ENCODE peak calls at places on chromosomes 5 and 9, in four cellular contexts. Z, A, M and P are unnamed samples.

GRCh38 chr5:156500755-156501154 is 173.8 kb downstream of the SGCD start:
- DNase-seq in M (no peak), Z (no peak), A (no peak), P (no peak)

GRCh38 chr9:121604242-121604641 is 47.2 kb upstream of the DAB2IP start:
- DNase-seq in M (peak), A (no peak), Z (no peak), P (no peak)

GRCh38 chr9:80501635-80502034 is 929.9 kb downstream of the TLE4 start:
- DNase-seq in Z (no peak), M (no peak), A (no peak), P (no peak)

GRCh38 chr9:37692622-37693221 is 42.0 kb downstream of the FRMPD1 start:
- DNase-seq in A (no peak), M (no peak), Z (no peak), P (no peak)

GRCh38 chr9:84669008-84669292 is 579 bp upstream of the NTRK2 start:
- DNase-seq in A (no peak), M (no peak), Z (no peak), P (no peak)

GRCh38 chr5:58983496-58983895 is 400.6 kb downstream of the RAB3C start:
- DNase-seq in Z (no peak), M (no peak), A (no peak), P (no peak)

GRCh38 chr9:71115448-71115975 is 5.9 kb downstream of the TRPM3 start:
- DNase-seq in A (no peak), M (no peak), Z (no peak), P (no peak)

GRCh38 chr9:134983094-134983493 is 65.4 kb upstream of the FCN1 start:
- DNase-seq in A (no peak), M (no peak), Z (peak), P (peak)

GRCh38 chr5:165360366-165361142 is 1855.1 kb downstream of the MAT2B start:
- DNase-seq in A (no peak), M (no peak), Z (no peak), P (no peak)

GRCh38 chr5:165361143-165361542 is 1855.7 kb downstream of the MAT2B start:
- DNase-seq in A (no peak), M (no peak), Z (no peak), P (no peak)
- TF ChIP-seq HMGXB4 in A (no peak), M (no peak), Z (no peak), P (no peak)

DNA sequence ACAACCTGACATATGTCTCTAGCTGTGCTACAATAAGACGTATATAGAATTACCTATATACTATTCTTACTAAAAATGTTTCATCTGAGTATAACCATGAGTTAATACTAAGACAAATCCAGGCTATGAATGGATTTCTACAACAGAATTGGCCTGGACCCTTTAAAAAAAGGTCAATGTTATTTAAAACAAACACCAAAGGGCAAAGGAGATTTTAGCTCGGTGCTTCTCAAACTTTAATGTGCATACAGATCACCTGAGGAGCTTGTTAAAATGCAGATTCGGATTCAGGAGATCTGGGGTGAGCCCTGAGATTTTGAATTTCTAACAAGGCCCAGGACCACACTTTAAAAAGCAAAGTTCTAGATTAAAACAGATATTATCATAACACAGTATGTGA is 6.5 kb downstream of the TNFSF8 start:
- DNase-seq in A (no peak), M (no peak), Z (no peak), P (no peak)
- TF ChIP-seq HMGXB4 in A (no peak), M (no peak), Z (no peak), P (no peak)

GRCh38 chr9:72443855-72444254 is 77.6 kb upstream of the TMC1 start:
- DNase-seq in A (peak), Z (no peak), M (no peak), P (no peak)
- TF ChIP-seq HMGXB4 in A (no peak), Z (no peak), M (no peak), P (no peak)

DNA sequence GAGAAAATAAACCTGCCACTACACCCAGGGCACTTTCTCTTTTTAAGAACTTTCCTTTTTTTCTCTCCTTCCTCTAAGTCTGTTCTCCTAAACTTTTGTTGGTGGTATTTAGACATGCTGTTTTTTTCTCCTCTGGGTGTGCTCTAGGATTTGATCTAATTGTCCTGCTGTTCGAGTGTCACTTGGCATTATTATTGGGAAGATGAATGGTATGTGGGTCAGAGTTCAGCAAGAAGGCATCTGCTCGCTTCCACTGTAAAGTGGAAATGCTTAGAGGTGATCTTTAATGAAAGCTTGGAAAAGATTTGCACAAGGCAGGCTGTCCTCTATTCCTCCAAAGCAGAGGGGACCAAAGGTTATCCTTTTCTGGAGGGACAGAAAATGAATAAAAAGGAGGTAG is 1.3 kb upstream of the PLPPR1 start:
- DNase-seq in A (no peak), Z (no peak), M (no peak), P (no peak)
- TF ChIP-seq HMGXB4 in A (no peak), Z (no peak), M (no peak), P (no peak)

DNA sequence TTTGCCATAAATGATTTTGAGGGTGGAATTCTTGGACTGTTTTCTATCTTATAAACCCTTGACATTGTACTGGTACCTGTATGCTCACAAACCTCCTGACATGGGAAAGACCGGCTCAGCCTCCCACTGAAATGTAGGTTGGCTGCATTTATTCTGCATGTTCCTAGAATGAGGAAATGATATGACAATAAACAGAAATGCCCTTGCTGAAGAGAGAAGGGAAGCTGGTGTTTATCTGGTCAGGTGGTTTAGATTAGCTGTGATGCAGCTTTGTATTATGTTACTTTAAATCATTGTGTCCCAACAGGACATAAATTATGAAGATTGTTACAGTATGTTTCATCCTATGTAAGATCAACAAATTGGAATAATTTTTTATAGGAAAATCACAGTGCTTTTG is 23.1 kb upstream of the CATSPER3 start:
- DNase-seq in Z (no peak), M (no peak), A (no peak), P (no peak)
- TF ChIP-seq HMGXB4 in Z (no peak), M (no peak), A (no peak), P (no peak)

GRCh38 chr9:93568169-93568568 is 8.2 kb upstream of the PHF2 start:
- DNase-seq in Z (no peak), A (no peak), M (no peak), P (no peak)

GRCh38 chr9:93565089-93565488 is 11.3 kb upstream of the PHF2 start:
- DNase-seq in M (no peak), A (no peak), Z (no peak), P (no peak)

GRCh38 chr9:93566408-93567270 is 9.7 kb upstream of the PHF2 start:
- DNase-seq in Z (peak), M (peak), A (peak), P (peak)

GRCh38 chr9:93569775-93570174 is 6.6 kb upstream of the PHF2 start:
- DNase-seq in M (no peak), Z (no peak), A (no peak), P (no peak)

GRCh38 chr9:93567271-93567959 is 9.0 kb upstream of the PHF2 start:
- DNase-seq in Z (no peak), M (no peak), A (no peak), P (no peak)
- TF ChIP-seq HMGXB4 in Z (no peak), M (no peak), A (no peak), P (no peak)

GRCh38 chr9:126862461-126862830 is 2.0 kb downstream of the ZBTB34 start:
- DNase-seq in M (no peak), Z (no peak), A (no peak), P (no peak)

GRCh38 chr9:126861707-126862460 is 1.4 kb downstream of the ZBTB34 start:
- DNase-seq in M (no peak), Z (peak), A (no peak), P (no peak)

GRCh38 chr9:126860077-126860756 is at the start of gene ZBTB34:
- DNase-seq in A (peak), Z (peak), M (peak), P (peak)

GRCh38 chr9:126859111-126859510 is 1.3 kb upstream of the ZBTB34 start:
- DNase-seq in M (no peak), Z (no peak), A (no peak), P (no peak)

GRCh38 chr9:126860757-126861466 is 473 bp downstream of the ZBTB34 start:
- DNase-seq in A (no peak), Z (no peak), M (no peak), P (peak)
- TF ChIP-seq HMGXB4 in A (no peak), Z (no peak), M (peak), P (no peak)

DNA sequence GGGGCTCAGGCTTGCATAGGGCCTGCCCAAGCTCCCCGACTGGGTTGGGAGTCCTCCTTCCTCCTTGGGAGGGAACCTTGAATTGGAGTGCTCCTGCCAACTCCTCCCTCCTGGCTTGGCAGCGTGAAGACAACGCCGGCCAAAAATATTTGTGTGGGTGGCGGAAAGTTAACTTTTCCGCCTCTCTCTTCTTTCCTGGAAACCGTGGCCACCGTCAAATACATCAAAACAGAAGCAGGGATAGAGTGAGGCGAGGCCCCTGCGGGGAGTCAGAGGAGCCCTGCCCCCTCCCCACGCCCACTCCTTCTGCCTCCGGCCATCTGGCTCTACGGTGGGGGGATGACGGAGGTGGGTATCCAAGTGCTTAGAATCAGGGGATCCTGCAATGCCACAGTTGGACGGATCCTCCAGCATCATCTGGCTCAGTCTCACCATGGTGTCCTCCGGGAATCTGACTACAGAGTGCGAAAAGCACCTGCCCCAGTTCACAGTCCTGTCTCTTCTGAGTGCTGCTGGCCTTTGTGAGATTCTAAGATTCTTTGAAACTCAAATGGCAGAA is 25.2 kb upstream of the SYNPO start:
- DNase-seq in Z (no peak), A (no peak), M (no peak), P (no peak)
- TF ChIP-seq HMGXB4 in Z (no peak), A (no peak), M (no peak), P (no peak)

GRCh38 chr9:76615149-76615548 is 149.1 kb upstream of the PCA3 start:
- DNase-seq in Z (no peak), M (peak), A (no peak), P (no peak)
- TF ChIP-seq HMGXB4 in Z (no peak), M (no peak), A (no peak), P (no peak)

GRCh38 chr5:124402144-124402581 is 344.3 kb downstream of the ZNF608 start:
- DNase-seq in Z (no peak), M (no peak), A (peak), P (no peak)
- TF ChIP-seq HMGXB4 in Z (no peak), M (no peak), A (no peak), P (no peak)